ENCODE peak calls at places on chromosomes 3 and 15, in five cellular contexts. B is GM12864, A is astrocyte, F is SK-N-SH, X is cardiac muscle cell. U is an unnamed sample.

GRCh38 chr3:76024640-76025039 is 239.3 kb upstream of the ZNF717 start:
- DNase-seq in B (no peak), A (peak), F (peak), X (peak), U (no peak)

GRCh38 chr3:140447136-140447535 is 230.7 kb upstream of the TRIM42 start:
- DNase-seq in B (no peak), A (no peak), F (no peak), X (no peak), U (no peak)

GRCh38 chr3:64945171-64945684 is 257.4 kb upstream of the ADAMTS9 start:
- DNase-seq in B (no peak), A (no peak), F (no peak), X (peak), U (no peak)

GRCh38 chr15:69798481-69799315 is 299.0 kb downstream of the TLE3 start:
- DNase-seq in B (no peak), A (peak), F (no peak), X (no peak), U (no peak)

GRCh38 chr15:59222906-59223579 is 16.4 kb downstream of the LDHAL6B start:
- DNase-seq in B (no peak), A (no peak), F (no peak), X (no peak), U (no peak)

GRCh38 chr15:29156521-29156920 is 113.1 kb downstream of the NSMCE3 start:
- DNase-seq in B (no peak), A (no peak), F (no peak), X (no peak), U (no peak)

GRCh38 chr3:129651316-129652202 is 45.1 kb upstream of the PLXND1 start:
- DNase-seq in B (no peak), A (peak), F (no peak), X (no peak), U (no peak)

GRCh38 chr3:49906004-49906860 is 2.6 kb upstream of the MST1R start:
- DNase-seq in B (no peak), A (peak), F (peak), X (peak), U (no peak)

GRCh38 chr15:57322602-57323250 is 53.6 kb upstream of the CGNL1 start:
- DNase-seq in B (no peak), A (no peak), F (no peak), X (no peak), U (no peak)

GRCh38 chr3:168165390-168166269 is 69.9 kb upstream of the GOLIM4 start:
- DNase-seq in B (peak), A (peak), F (peak), X (peak), U (no peak)

GRCh38 chr15:50876260-50876988 is 32.1 kb upstream of the AP4E1 start:
- DNase-seq in B (no peak), A (no peak), F (no peak), X (no peak), U (no peak)

GRCh38 chr3:71069797-71070196 is 513.7 kb downstream of the FOXP1 start:
- DNase-seq in B (no peak), A (no peak), F (peak), X (peak), U (no peak)

GRCh38 chr3:178277605-178278004 is 258.6 kb upstream of the KCNMB2 start:
- DNase-seq in B (no peak), A (peak), F (no peak), X (no peak), U (no peak)

GRCh38 chr3:468172-468571 is 271.6 kb downstream of the CHL1 start:
- DNase-seq in B (no peak), A (no peak), F (no peak), X (peak), U (no peak)

GRCh38 chr3:66035763-66036477 is 2.8 kb downstream of the MAGI1 start:
- DNase-seq in B (no peak), A (peak), F (no peak), X (peak), U (no peak)

GRCh38 chr3:30632521-30632920 is 26.1 kb downstream of the TGFBR2 start:
- DNase-seq in B (no peak), A (no peak), F (no peak), X (no peak), U (no peak)

GRCh38 chr3:108524547-108524946 is 14.2 kb upstream of the MYH15 start:
- DNase-seq in B (no peak), A (no peak), F (no peak), X (peak), U (no peak)

GRCh38 chr3:97391167-97391566 is 373.4 kb upstream of the ARL6 start:
- DNase-seq in B (no peak), A (no peak), F (no peak), X (no peak), U (no peak)

DNA sequence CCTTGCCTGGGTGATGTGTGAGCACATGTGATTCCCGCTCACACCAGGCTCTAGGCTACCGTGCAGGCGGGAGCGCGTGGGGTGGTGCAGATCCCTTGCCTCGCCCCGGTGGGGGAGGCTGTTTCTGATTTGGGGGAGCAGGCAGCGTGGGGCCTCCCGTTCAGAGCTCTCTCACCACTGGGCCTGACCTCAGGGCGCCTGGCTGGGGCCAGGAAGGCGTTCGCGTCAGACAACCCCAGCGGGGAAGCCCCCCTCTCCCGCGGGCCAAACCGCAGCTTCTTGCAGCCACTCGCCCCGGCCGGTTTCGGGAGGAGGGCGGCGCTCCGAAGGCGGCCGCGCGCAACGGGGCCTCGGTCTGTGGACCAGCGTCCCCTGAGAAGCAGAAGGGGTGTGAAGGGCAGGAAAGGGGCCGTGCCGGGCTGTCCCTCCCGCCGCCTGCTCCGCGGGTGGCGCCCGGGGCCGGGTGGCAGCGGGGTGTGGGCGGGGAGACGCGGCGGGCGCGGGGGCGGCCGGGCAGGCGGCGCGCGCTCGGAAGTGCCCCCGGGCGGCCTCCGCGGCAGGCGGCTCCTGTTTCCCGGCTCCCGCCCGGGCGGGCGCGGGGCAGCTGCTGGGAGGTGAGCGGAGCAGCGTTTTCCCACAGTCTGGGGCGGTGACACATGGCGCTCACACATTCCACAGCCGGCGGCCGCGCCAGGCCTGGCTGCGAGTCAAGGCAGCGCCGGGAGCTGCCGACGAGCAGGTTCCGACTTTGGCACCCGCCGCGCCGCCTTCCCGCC is 65.1 kb upstream of the HES1 start:
- DNase-seq in B (peak), A (peak), F (peak), X (peak), U (peak)
- TF ChIP-seq CTCF in B (no peak), A (no peak), F (no peak), X (no peak), U (no peak)

GRCh38 chr3:29478671-29479070 is 197.8 kb downstream of the RBMS3 start:
- DNase-seq in B (no peak), A (peak), F (no peak), X (no peak), U (no peak)

GRCh38 chr3:29481969-29482767 is 201.3 kb downstream of the RBMS3 start:
- DNase-seq in B (no peak), A (no peak), F (no peak), X (no peak), U (no peak)

GRCh38 chr3:29484633-29485032 is 203.8 kb downstream of the RBMS3 start:
- DNase-seq in B (no peak), A (no peak), F (no peak), X (no peak), U (no peak)

GRCh38 chr3:29486087-29486486 is 205.2 kb downstream of the RBMS3 start:
- DNase-seq in B (no peak), A (peak), F (no peak), X (no peak), U (no peak)

DNA sequence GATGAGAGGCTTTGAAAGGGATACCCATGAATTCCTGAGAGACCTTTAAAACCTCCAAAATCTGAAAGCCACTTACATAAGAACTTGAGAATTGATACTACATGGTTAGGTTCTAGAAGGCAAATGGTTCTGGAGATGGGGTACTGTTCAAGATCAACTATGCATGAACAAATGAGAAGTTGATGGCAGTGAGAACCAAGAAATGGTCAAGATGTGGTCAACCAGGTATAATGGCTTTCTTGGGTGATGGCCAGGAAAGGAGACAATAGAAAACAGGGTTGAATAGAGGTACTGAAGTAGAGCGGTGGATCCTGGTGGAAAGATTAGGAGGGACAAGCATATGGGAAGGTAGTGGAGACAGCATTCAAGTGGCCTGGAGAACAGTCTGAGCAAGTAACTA is 200.4 kb downstream of the RBMS3 start:
- DNase-seq in B (no peak), A (no peak), F (no peak), X (no peak), U (no peak)
- TF ChIP-seq CTCF in B (no peak), A (no peak), F (no peak), X (no peak), U (no peak)

DNA sequence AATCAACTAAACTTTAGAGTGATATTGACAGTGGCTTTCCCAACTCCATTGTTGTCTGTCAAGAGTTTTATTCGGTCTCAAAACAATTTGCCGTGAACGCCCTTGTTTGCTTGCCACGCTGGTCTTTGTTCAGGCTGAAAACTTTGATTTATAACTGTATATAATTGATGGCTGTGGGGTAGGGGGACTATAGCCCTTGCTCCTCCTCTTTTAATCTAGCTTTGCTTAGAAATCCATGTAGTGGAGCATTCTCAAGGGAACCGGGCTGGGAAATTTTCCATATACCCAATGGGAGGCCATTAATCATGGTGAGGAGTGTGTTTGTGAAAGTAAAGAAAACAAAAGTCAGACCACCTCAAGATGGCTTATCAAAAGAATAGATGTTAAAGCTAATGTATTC is 339.8 kb upstream of the RARB start:
- DNase-seq in B (no peak), A (no peak), F (no peak), X (no peak), U (no peak)
- TF ChIP-seq CTCF in B (no peak), A (no peak), F (no peak), X (no peak), U (no peak)

GRCh38 chr15:63203451-63204090 is 14.2 kb downstream of the RAB8B start:
- DNase-seq in B (no peak), A (peak), F (no peak), X (no peak), U (no peak)
- TF ChIP-seq CTCF in B (no peak), A (no peak), F (peak), X (no peak), U (no peak)

DNA sequence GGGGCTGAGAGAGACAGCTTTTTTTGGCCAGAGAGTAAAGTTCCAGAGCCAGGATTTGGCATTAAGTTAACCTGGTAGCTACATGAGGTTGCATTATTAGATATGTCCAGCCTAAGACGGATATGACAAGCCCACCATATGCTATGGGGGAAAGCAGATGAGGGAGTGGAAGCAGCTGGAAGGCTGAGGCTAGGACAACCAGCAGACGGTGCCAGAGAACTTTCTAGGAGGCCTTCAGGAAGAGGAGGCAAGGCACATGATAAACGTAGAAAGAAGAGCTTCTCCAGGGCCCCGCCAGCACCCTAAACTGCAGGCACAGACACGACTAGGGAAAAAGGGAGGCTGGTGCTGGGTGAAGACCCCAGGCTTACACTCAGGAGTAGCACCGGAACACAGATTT is 87.0 kb downstream of the CTNNB1 start:
- DNase-seq in B (no peak), A (no peak), F (no peak), X (no peak), U (no peak)
- TF ChIP-seq CTCF in B (no peak), A (no peak), F (no peak), X (peak), U (no peak)

GRCh38 chr3:33173103-33173502 is 45.5 kb downstream of the SUSD5 start:
- DNase-seq in B (no peak), A (no peak), F (no peak), X (peak), U (no peak)

GRCh38 chr3:33171580-33171979 is 47.0 kb downstream of the SUSD5 start:
- DNase-seq in B (no peak), A (no peak), F (no peak), X (no peak), U (no peak)

GRCh38 chr3:33173672-33174071 is 44.9 kb downstream of the SUSD5 start:
- DNase-seq in B (no peak), A (no peak), F (no peak), X (no peak), U (no peak)

GRCh38 chr3:33174095-33174494 is 44.5 kb downstream of the SUSD5 start:
- DNase-seq in B (no peak), A (no peak), F (no peak), X (no peak), U (no peak)

DNA sequence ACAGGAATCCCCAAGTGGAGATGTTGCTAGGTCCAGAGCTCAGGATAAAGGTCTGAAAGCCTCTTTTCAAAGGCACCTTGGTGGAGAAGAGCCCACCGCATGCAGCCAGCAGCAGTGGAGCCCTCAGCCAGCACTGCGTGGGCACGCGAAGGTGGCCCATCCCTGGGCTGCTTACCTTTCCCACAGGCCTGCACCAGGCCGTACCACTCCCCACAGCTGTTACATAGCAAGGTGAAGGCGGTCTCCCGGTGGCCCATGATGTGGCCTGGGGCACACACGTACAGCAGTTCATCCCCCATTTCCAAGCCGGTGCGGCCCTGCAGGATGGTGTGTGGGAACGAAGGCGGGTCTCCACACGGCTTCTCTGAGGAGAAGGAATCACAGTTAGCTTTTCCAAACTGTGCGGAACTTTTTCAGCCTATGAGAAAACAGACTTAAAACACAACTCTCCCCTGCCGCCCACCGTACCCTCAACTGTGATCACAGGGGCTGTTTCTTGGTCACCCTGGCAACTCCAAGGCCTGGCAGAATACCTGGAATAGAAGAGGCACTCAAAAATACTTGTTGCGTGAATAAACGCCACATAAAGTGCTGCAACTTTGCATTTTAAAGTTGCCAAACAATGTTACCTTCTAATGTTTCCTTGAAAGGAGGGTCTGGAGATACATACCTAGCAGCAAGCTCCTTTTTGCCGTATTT is 43.8 kb downstream of the SUSD5 start:
- DNase-seq in B (no peak), A (no peak), F (no peak), X (no peak), U (no peak)
- TF ChIP-seq CTCF in B (no peak), A (no peak), F (no peak), X (no peak), U (no peak)

DNA sequence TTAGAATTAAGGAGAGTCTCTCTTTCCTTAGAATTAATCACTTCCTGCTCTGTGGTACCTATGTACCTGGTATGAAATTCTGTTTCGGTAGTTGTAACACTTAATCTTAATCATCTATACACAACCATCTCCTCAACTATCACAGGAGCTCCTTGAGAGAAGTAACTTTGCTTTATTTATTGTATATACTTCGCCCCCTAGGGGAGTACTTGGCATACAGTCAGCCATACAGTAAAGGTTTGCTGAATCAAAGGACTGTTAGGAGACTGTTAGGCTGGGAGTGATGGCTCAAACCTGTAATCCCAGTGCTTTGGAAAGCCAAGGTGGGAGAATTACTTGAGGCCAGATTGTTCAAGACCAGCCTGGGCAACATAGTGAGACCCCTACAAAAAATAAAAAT is 44.7 kb downstream of the RORA start:
- DNase-seq in B (no peak), A (no peak), F (no peak), X (no peak), U (no peak)
- TF ChIP-seq CTCF in B (no peak), A (no peak), F (no peak), X (no peak), U (no peak)

GRCh38 chr15:39931615-39932014 is 2.3 kb upstream of the EIF2AK4 start:
- DNase-seq in B (no peak), A (no peak), F (no peak), X (no peak), U (no peak)
- TF ChIP-seq CTCF in B (no peak), A (peak), F (peak), X (peak), U (peak)

GRCh38 chr3:172315401-172316091 is 132.7 kb downstream of the GHSR start:
- DNase-seq in B (no peak), A (peak), F (no peak), X (no peak), U (no peak)

GRCh38 chr3:172317481-172317880 is 130.8 kb downstream of the GHSR start:
- DNase-seq in B (no peak), A (no peak), F (no peak), X (no peak), U (no peak)

GRCh38 chr3:172316758-172317157 is 131.5 kb downstream of the GHSR start:
- DNase-seq in B (no peak), A (no peak), F (no peak), X (no peak), U (no peak)

GRCh38 chr3:172319653-172320052 is 128.6 kb downstream of the GHSR start:
- DNase-seq in B (no peak), A (peak), F (no peak), X (peak), U (no peak)

DNA sequence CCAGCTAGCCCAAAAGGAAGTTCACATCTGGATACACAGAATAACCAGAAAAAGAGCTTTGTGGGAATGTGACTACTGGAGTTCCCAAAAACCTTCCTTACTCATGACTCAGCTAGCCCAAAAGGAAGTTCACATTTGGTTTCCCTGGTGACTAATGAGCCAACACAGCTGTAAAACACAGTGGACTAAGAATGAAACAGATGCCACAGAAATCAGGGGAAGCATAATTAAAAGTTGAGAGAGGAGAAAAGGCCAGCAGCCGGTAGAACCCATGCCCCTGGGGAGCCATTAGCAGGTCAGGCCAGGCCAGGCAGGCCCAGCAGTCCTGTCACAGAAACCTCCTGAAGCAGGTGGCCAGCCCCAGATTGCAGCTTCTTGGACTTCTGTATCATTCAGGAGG is 130.3 kb downstream of the GHSR start:
- DNase-seq in B (no peak), A (peak), F (peak), X (no peak), U (no peak)
- TF ChIP-seq CTCF in B (no peak), A (no peak), F (no peak), X (no peak), U (no peak)

GRCh38 chr3:142027295-142027694 is 122.0 kb downstream of the TFDP2 start:
- DNase-seq in B (no peak), A (no peak), F (no peak), X (peak), U (no peak)

GRCh38 chr3:142021127-142021526 is 128.2 kb downstream of the TFDP2 start:
- DNase-seq in B (no peak), A (no peak), F (no peak), X (peak), U (no peak)

GRCh38 chr3:142019794-142020320 is 129.5 kb downstream of the TFDP2 start:
- DNase-seq in B (peak), A (peak), F (no peak), X (no peak), U (no peak)

GRCh38 chr3:142026333-142026732 is 123.0 kb downstream of the TFDP2 start:
- DNase-seq in B (no peak), A (no peak), F (no peak), X (no peak), U (no peak)

GRCh38 chr3:142022381-142022780 is 127.0 kb downstream of the TFDP2 start:
- DNase-seq in B (peak), A (no peak), F (peak), X (no peak), U (no peak)
- TF ChIP-seq CTCF in B (peak), A (no peak), F (peak), X (no peak), U (peak)

U was measured in type B pancreatic cell.